ENCODE peak calls at places on chromosome 13, in six cellular contexts. F is IMR-90, E is trophoblast cell, X is H1, O is H9, N is mesenchymal stem cell. D is an unnamed sample.

GRCh38 chr13:112790735-112791641 is 101.2 kb downstream of the ATP11A start:
- DNase-seq in F (peak), E (peak), X (peak), O (no peak), N (no peak), D (no peak)

GRCh38 chr13:91817250-91817649 is 418.8 kb downstream of the GPC5 start:
- DNase-seq in F (peak), E (no peak), X (no peak), O (no peak), N (peak), D (no peak)

GRCh38 chr13:95679722-95680121 is 2.8 kb downstream of the DNAJC3 start:
- DNase-seq in F (no peak), E (no peak), X (no peak), O (no peak), N (no peak), D (no peak)

GRCh38 chr13:59304596-59304995 is 859.1 kb downstream of the DIAPH3 start:
- DNase-seq in F (no peak), E (no peak), X (no peak), O (no peak), N (no peak), D (no peak)

GRCh38 chr13:75541287-75541686 is 3.6 kb upstream of the COMMD6 start:
- DNase-seq in F (peak), E (peak), X (no peak), O (no peak), N (peak), D (no peak)

GRCh38 chr13:111047326-111047725 is 67.8 kb upstream of the ARHGEF7 start:
- DNase-seq in F (no peak), E (no peak), X (no peak), O (no peak), N (no peak), D (no peak)

GRCh38 chr13:50419896-50420295 is 404.7 kb downstream of the KCNRG start:
- DNase-seq in F (no peak), E (no peak), X (no peak), O (no peak), N (no peak), D (no peak)

GRCh38 chr13:78370231-78370630 is 233.1 kb downstream of the POU4F1 start:
- DNase-seq in F (no peak), E (no peak), X (no peak), O (no peak), N (no peak), D (no peak)

GRCh38 chr13:108176685-108177274 is 38.6 kb downstream of the LIG4 start:
- DNase-seq in F (peak), E (peak), X (peak), O (no peak), N (peak), D (no peak)

GRCh38 chr13:57787058-57787791 is 155.7 kb downstream of the PCDH17 start:
- DNase-seq in F (no peak), E (no peak), X (no peak), O (peak), N (no peak), D (no peak)

GRCh38 chr13:77896536-77896935 is 22.1 kb downstream of the EDNRB start:
- DNase-seq in F (peak), E (no peak), X (no peak), O (no peak), N (peak), D (no peak)

GRCh38 chr13:87941244-87941643 is 270.1 kb downstream of the SLITRK5 start:
- DNase-seq in F (no peak), E (no peak), X (no peak), O (no peak), N (no peak), D (no peak)

GRCh38 chr13:112055417-112056206 is 11.3 kb upstream of the SOX1 start:
- DNase-seq in F (no peak), E (no peak), X (no peak), O (peak), N (no peak), D (no peak)

GRCh38 chr13:61052175-61052574 is 363.5 kb downstream of the PCDH20 start:
- DNase-seq in F (no peak), E (no peak), X (no peak), O (no peak), N (no peak), D (no peak)

GRCh38 chr13:66933994-66934393 is 296.1 kb downstream of the PCDH9 start:
- DNase-seq in F (peak), E (no peak), X (no peak), O (no peak), N (peak), D (no peak)

GRCh38 chr13:94351292-94352000 is 128.0 kb downstream of the DCT start:
- DNase-seq in F (peak), E (no peak), X (no peak), O (no peak), N (peak), D (no peak)

GRCh38 chr13:79745141-79745540 is 264.2 kb downstream of the NDFIP2 start:
- DNase-seq in F (no peak), E (no peak), X (no peak), O (no peak), N (no peak), D (no peak)

GRCh38 chr13:66665991-66666390 is 564.1 kb downstream of the PCDH9 start:
- DNase-seq in F (peak), E (peak), X (no peak), O (peak), N (peak), D (peak)

GRCh38 chr13:51241720-51242119 is 19.5 kb downstream of the FAM124A start:
- DNase-seq in F (no peak), E (peak), X (peak), O (no peak), N (peak), D (no peak)

GRCh38 chr13:24660023-24660806 is 20.0 kb upstream of the ATP12A start:
- DNase-seq in F (no peak), E (peak), X (no peak), O (no peak), N (peak), D (no peak)

GRCh38 chr13:58324130-58324529 is 692.6 kb downstream of the PCDH17 start:
- DNase-seq in F (no peak), E (peak), X (no peak), O (no peak), N (peak), D (no peak)

GRCh38 chr13:70390968-70391367 is 282.7 kb upstream of the KLHL1 start:
- DNase-seq in F (no peak), E (no peak), X (no peak), O (no peak), N (no peak), D (no peak)

GRCh38 chr13:113654175-113654560 is 3.8 kb downstream of the ATP4B start:
- DNase-seq in F (no peak), E (no peak), X (no peak), O (no peak), N (no peak), D (no peak)

GRCh38 chr13:108322206-108322824 is 52.8 kb downstream of the TNFSF13B start:
- DNase-seq in F (peak), E (peak), X (no peak), O (no peak), N (peak), D (peak)

GRCh38 chr13:114077938-114078335 is 54.5 kb downstream of the RASA3 start:
- DNase-seq in F (peak), E (no peak), X (no peak), O (no peak), N (peak), D (no peak)

GRCh38 chr13:32299893-32300292 is 15.3 kb downstream of the ZAR1L start:
- DNase-seq in F (no peak), E (no peak), X (no peak), O (no peak), N (no peak), D (no peak)

GRCh38 chr13:27027086-27027667 is 144.4 kb downstream of the USP12 start:
- DNase-seq in F (no peak), E (no peak), X (no peak), O (peak), N (no peak), D (no peak)

GRCh38 chr13:65803706-65804392 is 1426.3 kb downstream of the PCDH9 start:
- DNase-seq in F (no peak), E (no peak), X (no peak), O (no peak), N (no peak), D (no peak)

GRCh38 chr13:93775507-93776108 is 549.0 kb downstream of the GPC6 start:
- DNase-seq in F (peak), E (peak), X (no peak), O (no peak), N (peak), D (no peak)

GRCh38 chr13:94239135-94239534 is 240.3 kb downstream of the DCT start:
- DNase-seq in F (peak), E (peak), X (no peak), O (no peak), N (peak), D (no peak)

GRCh38 chr13:110507678-110508381 is 53.7 kb downstream of the RAB20 start:
- DNase-seq in F (no peak), E (peak), X (no peak), O (no peak), N (no peak), D (no peak)

GRCh38 chr13:110415669-110416068 is 108.6 kb downstream of the COL4A2 start:
- DNase-seq in F (peak), E (peak), X (no peak), O (peak), N (peak), D (no peak)

GRCh38 chr13:93305886-93306285 is 79.3 kb downstream of the GPC6 start:
- DNase-seq in F (peak), E (no peak), X (no peak), O (no peak), N (no peak), D (no peak)

GRCh38 chr13:25890671-25891212 is 161.1 kb downstream of the SHISA2 start:
- DNase-seq in F (no peak), E (no peak), X (no peak), O (no peak), N (no peak), D (no peak)

GRCh38 chr13:37701972-37702371 is 103.4 kb upstream of the POSTN start:
- DNase-seq in F (peak), E (peak), X (no peak), O (no peak), N (peak), D (no peak)

GRCh38 chr13:94860981-94861407 is 148.6 kb upstream of the SOX21 start:
- DNase-seq in F (peak), E (no peak), X (no peak), O (no peak), N (peak), D (no peak)

GRCh38 chr13:53336441-53337160 is 308.0 kb downstream of the OLFM4 start:
- DNase-seq in F (no peak), E (no peak), X (no peak), O (no peak), N (no peak), D (no peak)

GRCh38 chr13:112012705-112013085 is 54.3 kb upstream of the SOX1 start:
- DNase-seq in F (no peak), E (no peak), X (no peak), O (no peak), N (no peak), D (no peak)

GRCh38 chr13:42333613-42334328 is 61.8 kb downstream of the AKAP11 start:
- DNase-seq in F (peak), E (peak), X (peak), O (peak), N (peak), D (peak)

GRCh38 chr13:114111577-114111976 is 20.8 kb downstream of the RASA3 start:
- DNase-seq in F (peak), E (no peak), X (no peak), O (no peak), N (peak), D (no peak)

GRCh38 chr13:30465541-30466357 is at the start of gene HMGB1:
- DNase-seq in F (peak), E (peak), X (peak), O (peak), N (peak), D (peak)
- H2BK5ac ChIP-seq in F (peak), E (peak), X (peak), O (no peak), N (peak), D (peak)

GRCh38 chr13:20873348-20873747 is 29.2 kb downstream of the XPO4 start:
- DNase-seq in F (peak), E (no peak), X (no peak), O (no peak), N (peak), D (peak)

GRCh38 chr13:20882206-20882605 is 20.3 kb downstream of the XPO4 start:
- DNase-seq in F (peak), E (no peak), X (peak), O (peak), N (no peak), D (no peak)

DNA sequence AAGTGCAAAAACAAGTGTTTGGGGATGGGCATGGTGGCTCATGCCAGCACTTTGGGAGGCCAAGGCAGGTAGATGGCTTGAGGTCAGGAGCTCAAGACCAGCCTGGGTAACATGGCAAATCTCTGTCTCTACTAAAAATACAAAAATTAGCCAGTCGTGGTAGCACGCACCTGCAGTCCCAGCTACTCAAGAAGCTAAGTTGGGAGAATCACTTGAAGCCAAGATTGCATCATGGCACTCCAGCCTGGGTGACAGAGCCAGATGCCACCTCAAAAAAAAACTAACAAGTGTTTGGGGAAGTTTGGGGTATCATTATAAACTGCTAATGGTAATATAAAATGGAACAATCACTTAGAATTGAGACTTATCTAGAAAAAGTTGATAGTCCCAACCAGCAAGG is 24.6 kb downstream of the XPO4 start:
- DNase-seq in F (no peak), E (no peak), X (no peak), O (no peak), N (no peak), D (no peak)
- H2AFZ ChIP-seq in F (no peak), E (no peak), X (no peak), O (no peak), N (no peak), D (no peak)

GRCh38 chr13:97538193-97538592 is 104.2 kb downstream of the RAP2A start:
- DNase-seq in F (no peak), E (peak), X (no peak), O (no peak), N (peak), D (no peak)

GRCh38 chr13:97539651-97540230 is 105.8 kb downstream of the RAP2A start:
- DNase-seq in F (peak), E (peak), X (no peak), O (no peak), N (peak), D (no peak)

GRCh38 chr13:97544041-97544765 is 110.2 kb downstream of the RAP2A start:
- DNase-seq in F (peak), E (peak), X (no peak), O (no peak), N (peak), D (no peak)

GRCh38 chr13:97540696-97541095 is 106.7 kb downstream of the RAP2A start:
- DNase-seq in F (peak), E (peak), X (no peak), O (no peak), N (no peak), D (no peak)

DNA sequence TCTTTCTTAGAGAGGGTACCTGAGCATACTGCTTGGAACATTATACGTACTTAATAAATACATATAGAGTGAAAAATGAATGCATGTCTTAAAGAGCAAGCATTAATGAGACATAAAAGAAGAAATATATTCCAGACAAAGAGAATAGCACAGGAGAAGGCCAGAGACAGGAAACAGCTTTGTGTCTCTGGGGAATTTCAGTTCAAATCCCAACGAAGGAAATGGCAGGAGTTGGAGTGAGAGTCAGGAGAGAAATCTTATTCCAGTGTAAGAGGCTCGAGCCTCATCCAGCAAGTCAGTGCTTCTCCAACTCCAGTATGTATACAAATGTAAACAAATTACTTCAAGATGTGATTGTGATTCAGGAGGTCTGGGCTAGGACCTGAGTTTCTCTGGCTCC is 108.1 kb downstream of the RAP2A start:
- DNase-seq in F (peak), E (no peak), X (no peak), O (no peak), N (peak), D (no peak)
- H3K14ac ChIP-seq in F (no peak), E (no peak), X (no peak), O (no peak), N (no peak), D (no peak)

GRCh38 chr13:34751044-34751443 is 191.0 kb upstream of the NBEA start:
- DNase-seq in F (no peak), E (no peak), X (no peak), O (no peak), N (no peak), D (no peak)

GRCh38 chr13:34751492-34751891 is 190.6 kb upstream of the NBEA start:
- DNase-seq in F (no peak), E (peak), X (no peak), O (no peak), N (no peak), D (no peak)

GRCh38 chr13:34749046-34749445 is 193.0 kb upstream of the NBEA start:
- DNase-seq in F (no peak), E (peak), X (no peak), O (no peak), N (no peak), D (no peak)

GRCh38 chr13:34748561-34748960 is 193.5 kb upstream of the NBEA start:
- DNase-seq in F (no peak), E (no peak), X (no peak), O (no peak), N (peak), D (no peak)

GRCh38 chr13:34750078-34750703 is 191.9 kb upstream of the NBEA start:
- DNase-seq in F (no peak), E (peak), X (peak), O (peak), N (no peak), D (peak)
- H2BK5ac ChIP-seq in F (no peak), E (no peak), X (no peak), O (no peak), N (no peak), D (no peak)

DNA sequence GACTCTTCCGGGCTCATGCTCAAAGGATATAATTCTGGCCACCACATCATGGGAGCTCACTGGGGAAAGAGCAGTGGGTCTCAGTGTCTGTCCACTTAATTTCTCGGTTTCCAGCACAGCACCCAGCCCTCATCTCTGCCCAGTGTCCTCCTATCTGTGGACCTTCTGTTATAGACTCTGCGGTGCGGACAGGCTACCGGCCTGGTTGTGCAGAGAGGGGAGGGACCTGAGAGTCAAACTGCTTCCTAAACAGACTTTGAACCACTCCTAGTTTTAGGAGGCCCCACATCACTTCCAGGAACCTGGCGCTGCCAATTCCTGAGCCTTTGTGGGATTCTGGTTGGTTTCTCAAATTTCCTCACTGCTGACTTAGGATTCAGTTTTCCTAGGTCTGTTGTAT is 59.8 kb upstream of the MED4 start:
- DNase-seq in F (no peak), E (peak), X (no peak), O (no peak), N (no peak), D (no peak)
- H2AFZ ChIP-seq in F (no peak), E (peak), X (peak), O (no peak), N (no peak), D (peak)

GRCh38 chr13:100497394-100497793 is 91.2 kb downstream of the GGACT start:
- DNase-seq in F (peak), E (no peak), X (no peak), O (no peak), N (peak), D (no peak)
- H3K14ac ChIP-seq in F (no peak), E (no peak), X (no peak), O (no peak), N (no peak), D (no peak)

DNA sequence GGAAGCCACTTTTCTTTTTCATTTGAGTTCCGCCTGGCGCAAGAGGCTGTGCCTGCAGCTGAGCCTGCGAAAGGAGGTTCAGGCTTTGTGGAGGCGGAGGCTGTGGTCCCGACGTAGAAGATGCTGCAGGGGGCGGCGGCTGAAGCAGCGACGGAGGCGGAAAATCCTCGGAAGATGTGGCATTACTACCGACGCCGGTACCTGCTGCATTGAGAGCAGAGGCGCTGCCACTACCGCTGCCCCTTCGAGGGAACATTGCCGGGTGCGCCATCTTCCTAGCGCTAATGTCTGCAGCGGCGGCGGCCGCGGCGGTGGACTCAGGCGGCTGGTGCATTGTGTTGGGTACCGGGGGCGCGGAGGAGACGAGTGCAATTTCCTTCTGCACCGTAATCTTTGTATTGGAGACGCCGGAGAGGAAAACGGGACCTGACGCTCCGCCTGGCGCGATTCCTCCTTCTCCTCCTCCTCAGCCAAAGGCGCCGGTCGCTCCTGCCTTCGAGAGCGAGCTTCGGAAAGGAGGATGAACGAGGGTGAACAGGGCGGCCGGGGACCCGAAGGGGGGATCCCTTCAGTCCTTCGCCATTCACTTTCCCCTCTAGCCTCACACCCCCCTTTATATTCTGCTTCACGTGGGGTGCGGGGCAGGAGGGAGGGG is at the start of gene TSC22D1:
- DNase-seq in F (peak), E (peak), X (peak), O (peak), N (peak), D (no peak)
- H2BK5ac ChIP-seq in F (peak), E (peak), X (peak), O (no peak), N (peak), D (peak)

D was measured in neuronal stem cell.